ENCODE peak calls at places on chromosomes 5 and 9, in five cellular contexts. H is heart right ventricle, K is lower lobe of right lung, T is stomach, N is body of pancreas. L is an unnamed sample. For H3K9me3, the result is how much of the 10 kb centered on the place peaks cover.

GRCh38 chr9:81829201-81829882 is 98.9 kb upstream of the SPATA31D4 start:
- DNase-seq in H (no peak), K (no peak), N (no peak), T (no peak), L (no peak)

GRCh38 chr9:109329274-109330258 is 8.7 kb upstream of the EPB41L4B start:
- DNase-seq in H (peak), K (peak), T (peak), N (peak), L (peak)

GRCh38 chr9:135515541-135515951 is 5.7 kb upstream of the LCN1 start:
- DNase-seq in N (no peak), K (no peak), T (peak), H (no peak), L (no peak)

GRCh38 chr5:103862398-103862797 is 299.8 kb upstream of the NUDT12 start:
- DNase-seq in N (no peak), K (no peak), T (no peak), H (no peak), L (no peak)

GRCh38 chr5:113512341-113512740 is 1.2 kb upstream of the YTHDC2 start:
- DNase-seq in H (no peak), T (no peak), K (no peak), N (no peak), L (no peak)

GRCh38 chr9:110278080-110278707 is 21.9 kb upstream of the TXN start:
- DNase-seq in K (no peak), T (no peak), H (no peak), N (no peak), L (no peak)

GRCh38 chr9:16871358-16872151 is 1.1 kb upstream of the BNC2 start:
- DNase-seq in H (peak), K (peak), T (peak), N (peak), L (peak)

GRCh38 chr5:103582364-103582763 is 19.8 kb upstream of the NUDT12 start:
- DNase-seq in H (no peak), K (no peak), N (peak), T (no peak), L (peak)

GRCh38 chr5:35860686-35861085 is 4.0 kb downstream of the IL7R start:
- DNase-seq in N (no peak), K (no peak), H (no peak), T (no peak), L (no peak)

GRCh38 chr5:3343211-3343610 is 252.4 kb upstream of the IRX1 start:
- DNase-seq in N (no peak), T (no peak), K (no peak), H (no peak), L (no peak)
- H3K9me3 ChIP-seq in N (under half), T (under half), K (under half), H (under half), L (under half)

DNA sequence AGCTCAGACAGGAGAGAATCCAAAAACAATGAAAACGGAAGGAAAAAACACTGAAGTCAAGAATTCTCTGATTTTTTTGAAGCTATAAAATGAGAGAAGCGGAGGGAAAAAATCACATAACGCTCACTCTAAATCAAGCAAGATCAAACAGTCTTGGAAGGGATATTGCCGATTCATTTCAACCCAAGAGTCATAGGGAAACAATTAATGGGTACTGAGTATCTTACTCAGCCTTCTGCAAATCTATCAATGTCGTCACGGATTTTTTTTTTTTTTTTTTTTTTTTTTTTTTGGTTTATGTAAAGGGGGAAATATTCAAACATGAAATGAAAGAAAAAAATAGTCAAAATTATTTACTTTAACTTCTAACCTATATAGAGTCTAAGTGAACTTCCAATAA is 9.5 kb downstream of the MEF2C start:
- DNase-seq in K (no peak), N (no peak), H (no peak), T (no peak), L (no peak)
- H3K4me3 ChIP-seq in K (no peak), N (no peak), H (no peak), T (no peak), L (no peak)

DNA sequence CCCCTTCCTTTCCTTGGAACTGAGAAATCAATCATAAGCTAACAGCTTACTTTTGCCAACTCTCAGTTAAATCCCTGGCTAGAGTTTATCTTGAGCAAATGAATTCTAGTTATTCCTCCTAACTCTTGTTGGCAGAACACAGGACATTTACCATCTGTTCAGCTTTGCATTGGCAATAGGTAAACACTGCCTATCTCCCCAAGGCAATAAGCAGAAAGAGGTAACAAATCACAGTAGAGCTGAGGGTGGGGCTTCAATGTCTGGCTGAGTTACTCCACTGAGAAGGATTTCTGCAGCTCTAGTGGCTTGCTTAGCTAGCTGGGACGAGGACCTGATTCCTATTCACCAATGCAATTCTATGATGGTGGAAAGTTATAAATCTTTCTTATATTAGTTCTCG is 503.3 kb upstream of the GRIA1 start:
- DNase-seq in K (no peak), H (no peak), N (peak), T (peak), L (no peak)
- H3K9me3 ChIP-seq in K (under half), H (under half), N (under half), T (under half), L (under half)

GRCh38 chr9:4138781-4139180 is 161.1 kb downstream of the GLIS3 start:
- DNase-seq in T (no peak), H (no peak), K (no peak), N (no peak), L (no peak)

GRCh38 chr9:4138180-4138579 is 161.7 kb downstream of the GLIS3 start:
- DNase-seq in K (no peak), T (no peak), N (no peak), H (no peak), L (no peak)

GRCh38 chr9:4139201-4139600 is 160.7 kb downstream of the GLIS3 start:
- DNase-seq in K (no peak), H (no peak), T (no peak), N (no peak), L (no peak)

GRCh38 chr9:4137755-4138154 is 162.1 kb downstream of the GLIS3 start:
- DNase-seq in T (no peak), K (no peak), H (no peak), N (no peak), L (no peak)

DNA sequence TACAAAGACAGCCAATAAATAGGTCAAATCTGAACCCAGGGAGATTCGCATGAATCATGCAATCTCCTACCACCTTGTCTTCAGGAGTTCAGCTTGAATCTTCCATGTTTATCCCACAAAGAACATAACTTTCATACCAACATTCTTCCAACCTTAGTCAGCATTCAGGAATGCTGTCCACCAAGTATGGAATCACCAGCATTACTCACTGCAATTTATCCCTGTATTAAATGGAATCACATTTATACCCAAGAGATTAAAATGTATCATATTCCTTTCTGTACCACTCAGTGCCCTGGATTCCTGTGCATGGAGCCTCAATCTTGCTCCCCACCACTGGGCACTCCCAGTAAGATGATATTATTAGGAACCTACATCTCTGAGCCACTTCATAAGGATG is 162.6 kb downstream of the GLIS3 start:
- DNase-seq in N (peak), T (no peak), K (no peak), H (no peak), L (no peak)
- H3K4me3 ChIP-seq in N (no peak), T (no peak), K (no peak), H (no peak), L (no peak)

GRCh38 chr5:45826055-45826454 is 129.9 kb upstream of the HCN1 start:
- DNase-seq in N (no peak), H (no peak), K (no peak), T (no peak), L (no peak)
- H3K9me3 ChIP-seq in N (under half), H (under half), K (under half), T (under half), L (under half)

GRCh38 chr5:55712023-55712859 is at the start of gene SLC38A9:
- DNase-seq in H (peak), N (peak), K (peak), T (peak), L (peak)
- H3K4me3 ChIP-seq in H (peak), N (peak), K (peak), T (peak), L (peak)

GRCh38 chr9:26391036-26391435 is 501.6 kb downstream of the CAAP1 start:
- DNase-seq in K (no peak), N (no peak), T (no peak), H (no peak), L (no peak)

GRCh38 chr9:26392639-26393038 is 500.0 kb downstream of the CAAP1 start:
- DNase-seq in K (no peak), N (no peak), T (no peak), H (no peak), L (no peak)

DNA sequence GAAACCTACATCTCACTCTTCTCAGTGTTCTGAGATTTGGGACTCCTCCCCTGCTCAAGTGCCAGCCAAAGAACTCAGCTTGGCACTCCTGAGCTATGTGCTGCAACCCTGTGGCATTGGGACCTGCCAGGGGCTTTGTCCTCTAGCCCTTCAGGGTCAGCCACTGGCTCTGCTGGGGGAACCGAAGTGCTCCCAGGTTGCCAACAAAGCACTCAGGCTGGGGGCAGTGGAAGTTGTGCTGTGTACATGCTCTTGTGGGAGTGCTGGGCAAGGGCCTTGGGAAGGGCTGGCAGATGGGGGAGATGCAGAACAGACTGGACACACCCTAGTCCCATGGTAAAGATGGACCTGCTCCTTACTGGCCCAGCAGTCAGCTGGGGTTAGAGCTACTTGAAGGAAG is 498.6 kb downstream of the CAAP1 start:
- DNase-seq in N (no peak), H (no peak), T (no peak), K (no peak), L (no peak)
- H3K9me3 ChIP-seq in N (under half), H (under half), T (under half), K (under half), L (under half)